ENCODE peak calls at places on chromosome 5, in five cellular contexts. H is GM12878, Y is HepG2, L is H1, C is K562. T is an unnamed sample.

GRCh38 chr5:32538031-32538547 is 47.3 kb upstream of the SUB1 start:
- DNase-seq in C (no peak), Y (no peak), L (no peak), H (peak; percentile 81), T (no peak)

GRCh38 chr5:78530342-78531096 is 118.1 kb downstream of the LHFPL2 start:
- DNase-seq in C (peak; percentile 34), Y (no peak), H (no peak), L (no peak), T (no peak)

GRCh38 chr5:171534009-171534895 is 114.8 kb downstream of the FGF18 start:
- DNase-seq in Y (no peak), C (peak; percentile 61), H (no peak), L (no peak), T (no peak)

GRCh38 chr5:959581-960531 is 48.7 kb upstream of the NKD2 start:
- DNase-seq in H (no peak), Y (no peak), C (no peak), L (no peak), T (no peak)

GRCh38 chr5:151094054-151094858 is 13.4 kb upstream of the TNIP1 start:
- DNase-seq in L (no peak), C (no peak), Y (no peak), H (no peak), T (no peak)

GRCh38 chr5:65721775-65722574 is at the start of the genes NLN and SGTB:
- DNase-seq in Y (peak; percentile 63), C (peak; percentile 94), H (no peak), L (peak; percentile 46), T (peak; percentile 37)

GRCh38 chr5:43926923-43927322 is 323.9 kb downstream of the NNT start:
- DNase-seq in Y (no peak), L (no peak), H (no peak), C (no peak), T (no peak)

GRCh38 chr5:81256766-81257165 is 23.6 kb downstream of the CKMT2 start:
- DNase-seq in H (no peak), Y (no peak), C (no peak), L (no peak), T (no peak)

GRCh38 chr5:142737169-142737568 is 33.0 kb upstream of the ARHGAP26 start:
- DNase-seq in H (no peak), Y (no peak), L (no peak), C (no peak), T (no peak)

GRCh38 chr5:169860585-169860984 is 119.7 kb downstream of the INSYN2B start:
- DNase-seq in L (no peak), Y (no peak), H (no peak), C (no peak), T (no peak)

GRCh38 chr5:68544091-68544655 is 328.6 kb downstream of the PIK3R1 start:
- DNase-seq in H (no peak), Y (no peak), L (no peak), C (no peak), T (no peak)

GRCh38 chr5:159182691-159183090 is 26.7 kb downstream of the RNF145 start:
- DNase-seq in L (no peak), Y (peak; percentile 83), H (no peak), C (no peak), T (no peak)

GRCh38 chr5:83107692-83108410 is 30.5 kb downstream of the XRCC4 start:
- DNase-seq in C (no peak), L (no peak), H (no peak), Y (no peak), T (no peak)

GRCh38 chr5:124997186-124997893 is 250.9 kb upstream of the ZNF608 start:
- DNase-seq in Y (no peak), H (no peak), L (no peak), C (no peak), T (no peak)

GRCh38 chr5:87268970-87269377 is 1.3 kb downstream of the RASA1 start:
- DNase-seq in Y (no peak), C (no peak), H (no peak), L (no peak), T (no peak)

GRCh38 chr5:38535281-38535750 is 21.1 kb downstream of the LIFR start:
- DNase-seq in C (no peak), L (no peak), H (no peak), Y (peak; percentile 70), T (no peak)

GRCh38 chr5:149015126-149015525 is 47.7 kb downstream of the SH3TC2 start:
- DNase-seq in L (no peak), C (no peak), H (no peak), Y (no peak), T (no peak)

GRCh38 chr5:3216386-3216785 is 379.2 kb upstream of the IRX1 start:
- DNase-seq in C (no peak), H (no peak), Y (no peak), L (no peak), T (no peak)

GRCh38 chr5:22431840-22432239 is 421.3 kb downstream of the CDH12 start:
- DNase-seq in L (no peak), H (no peak), C (no peak), Y (no peak), T (no peak)

GRCh38 chr5:156095709-156096241 is 231.2 kb upstream of the SGCD start:
- DNase-seq in C (no peak), H (no peak), L (no peak), Y (no peak), T (no peak)

GRCh38 chr5:54310433-54311177 is at the start of gene ARL15:
- DNase-seq in C (peak; percentile 97), L (peak; percentile 89), H (peak; percentile 87), Y (peak; percentile 91), T (peak; percentile 88)

GRCh38 chr5:80238778-80239679 is 16.8 kb downstream of the SERINC5 start:
- DNase-seq in L (no peak), C (no peak), Y (no peak), H (no peak), T (no peak)

GRCh38 chr5:81962041-81962440 is 9.8 kb upstream of the ATG10 start:
- DNase-seq in H (no peak), C (no peak), Y (no peak), L (no peak), T (no peak)

GRCh38 chr5:180353226-180353962 is at the start of gene GFPT2:
- DNase-seq in C (peak; percentile 100), Y (peak; percentile 28), H (no peak), L (peak; percentile 41), T (no peak)

GRCh38 chr5:144368556-144368955 is 197.9 kb downstream of the KCTD16 start:
- DNase-seq in H (no peak), C (no peak), Y (no peak), L (no peak), T (no peak)

GRCh38 chr5:179978792-179979191 is 71.1 kb upstream of the TBC1D9B start:
- DNase-seq in L (no peak), H (no peak), C (no peak), Y (no peak), T (no peak)

GRCh38 chr5:108311682-108312081 is 70.2 kb downstream of the FBXL17 start:
- DNase-seq in H (no peak), L (no peak), C (no peak), Y (no peak), T (no peak)

GRCh38 chr5:138662599-138662998 is 87.4 kb upstream of the HSPA9 start:
- DNase-seq in L (no peak), C (no peak), H (no peak), Y (no peak), T (no peak)

GRCh38 chr5:15704397-15704947 is 204.5 kb downstream of the FBXL7 start:
- DNase-seq in H (no peak), C (no peak), Y (no peak), L (no peak), T (no peak)

GRCh38 chr5:15702102-15702501 is 202.1 kb downstream of the FBXL7 start:
- DNase-seq in L (no peak), Y (peak; percentile 3), C (no peak), H (no peak), T (no peak)

GRCh38 chr5:15707631-15708030 is 207.7 kb downstream of the FBXL7 start:
- DNase-seq in H (no peak), C (no peak), L (no peak), Y (no peak), T (no peak)

DNA sequence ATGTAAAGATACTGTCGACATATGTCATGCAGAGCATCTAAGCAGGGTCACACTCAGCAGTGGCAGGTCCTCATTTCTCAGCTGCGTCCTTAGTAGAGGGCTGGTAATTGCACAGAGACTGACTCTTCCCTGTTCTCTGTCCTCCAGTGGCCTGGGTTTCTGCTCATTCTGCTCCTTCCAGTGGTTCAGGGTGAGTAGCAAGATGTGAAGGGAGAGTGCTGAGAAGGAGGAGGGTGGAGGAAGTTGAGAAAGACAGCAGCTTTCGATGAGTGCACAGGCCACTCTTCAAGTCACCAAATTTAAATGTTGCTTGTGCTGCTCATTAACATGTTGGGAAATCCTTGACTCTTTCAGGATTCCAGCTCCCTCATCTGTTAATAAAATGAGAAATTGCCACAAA is 203.9 kb downstream of the FBXL7 start:
- DNase-seq in C (no peak), L (no peak), Y (no peak), H (no peak), T (no peak)
- TF ChIP-seq RAD21 in C (no peak), L (no peak), Y (no peak), H (no peak), T (no peak)

GRCh38 chr5:73954381-73954780 is 328.4 kb downstream of the ARHGEF28 start:
- DNase-seq in C (no peak), L (no peak), H (no peak), Y (no peak), T (no peak)
- H3K9ac ChIP-seq in C (no peak overlapping the region), L (no peak overlapping the region), H (no peak overlapping the region), Y (no peak overlapping the region), T (no peak overlapping the region)

GRCh38 chr5:72063219-72063819 is 44.0 kb upstream of the MAP1B start:
- DNase-seq in Y (peak; percentile 14), C (peak; percentile 52), H (no peak), L (no peak), T (no peak)
- TF ChIP-seq SRF in Y (no peak), C (no peak), H (no peak), L (no peak), T (no peak)

DNA sequence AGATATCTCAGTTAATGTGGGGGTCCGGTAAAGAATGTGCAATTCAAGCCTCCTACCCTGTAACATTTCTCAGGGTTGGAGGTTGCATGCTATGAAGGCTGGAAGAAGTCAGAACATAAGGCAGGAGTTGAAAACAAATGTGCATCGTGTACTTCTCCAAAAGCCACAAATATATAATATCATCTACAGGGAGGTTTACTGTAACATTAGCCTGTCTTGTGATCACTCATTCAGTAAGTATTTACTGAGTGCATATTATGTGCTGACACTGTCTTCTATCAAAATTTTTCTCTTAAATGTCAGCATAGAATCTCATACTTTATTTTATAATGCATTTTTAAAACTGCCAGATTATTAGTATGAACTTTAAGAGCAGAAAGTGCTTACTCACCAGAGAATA is 105.6 kb upstream of the ZNF366 start:
- DNase-seq in Y (no peak), L (no peak), C (no peak), H (no peak), T (no peak)
- TF ChIP-seq RAD21 in Y (no peak), L (no peak), C (no peak), H (no peak), T (no peak)

GRCh38 chr5:164741376-164741775 is 1236.0 kb downstream of the MAT2B start:
- DNase-seq in Y (no peak), H (no peak), L (no peak), C (no peak), T (no peak)
- H3K9ac ChIP-seq in Y (no peak overlapping the region), H (no peak overlapping the region), L (no peak overlapping the region), C (no peak overlapping the region), T (no peak overlapping the region)

GRCh38 chr5:96279796-96280542 is 153.1 kb downstream of the PCSK1 start:
- DNase-seq in L (no peak), C (no peak), H (peak; percentile 39), Y (peak; percentile 62), T (no peak)
- TF ChIP-seq SRF in L (no peak), C (no peak), H (no peak), Y (no peak), T (no peak)